ENCODE peak calls at places on chromosomes 4 and X, in seven cellular contexts. C, W, L, Z, E, O and M are unnamed samples.

GRCh38 chr4:14091966-14092365 is 464.4 kb upstream of the BOD1L1 start:
- DNase-seq in W (no peak), O (no peak), L (no peak), C (no peak), Z (no peak), E (no peak), M (peak)

GRCh38 chr4:185559913-185560281 is 24.6 kb upstream of the PDLIM3 start:
- DNase-seq in L (no peak), W (peak), C (no peak), E (peak), Z (peak), O (peak), M (peak)

GRCh38 chr4:143473334-143474126 is 40.0 kb upstream of the SMARCA5 start:
- DNase-seq in O (no peak), L (no peak), C (no peak), Z (no peak), E (no peak), W (no peak), M (no peak)

GRCh38 chr4:86014599-86014998 is 345.3 kb downstream of the MAPK10 start:
- DNase-seq in E (no peak), L (no peak), Z (no peak), O (no peak), C (peak), W (no peak), M (no peak)

GRCh38 chr4:183834252-183834651 is 70.9 kb upstream of the STOX2 start:
- DNase-seq in O (no peak), Z (no peak), L (no peak), E (no peak), C (no peak), W (no peak), M (no peak)

GRCh38 chr4:84159767-84160166 is 339.3 kb downstream of the NKX6-1 start:
- DNase-seq in L (no peak), W (no peak), Z (no peak), O (no peak), C (peak), E (no peak), M (no peak)

GRCh38 chrX:13123857-13124345 is 79.5 kb upstream of the FAM9C start:
- DNase-seq in W (no peak), Z (peak), O (peak), C (no peak), E (no peak), L (no peak), M (peak)

GRCh38 chrX:124239911-124240310 is 92.5 kb upstream of the TEX13D start:
- DNase-seq in E (no peak), W (no peak), C (no peak), Z (no peak), L (no peak), O (no peak), M (no peak)

GRCh38 chr4:149887091-149887490 is 71.4 kb upstream of the IQCM start:
- DNase-seq in W (no peak), E (no peak), L (no peak), C (no peak), O (no peak), Z (peak), M (no peak)

GRCh38 chr4:177128306-177128705 is 181.4 kb upstream of the NEIL3 start:
- DNase-seq in L (no peak), Z (peak), O (peak), C (no peak), W (no peak), E (no peak), M (peak)

GRCh38 chr4:153643406-153644016 is 40.6 kb upstream of the TLR2 start:
- DNase-seq in W (no peak), O (peak), C (peak), Z (peak), L (no peak), E (no peak), M (peak)

GRCh38 chr4:35229021-35229420 is 1015.3 kb downstream of the ARAP2 start:
- DNase-seq in Z (no peak), E (no peak), O (no peak), L (no peak), C (no peak), W (no peak), M (no peak)

GRCh38 chrX:2267890-2268289 is 232.9 kb downstream of the DHRSX start:
- DNase-seq in O (no peak), Z (no peak), W (no peak), E (no peak), C (no peak), L (no peak), M (no peak)

GRCh38 chr4:83917572-83917971 is 381.7 kb downstream of the GPAT3 start:
- DNase-seq in C (peak), W (no peak), L (no peak), E (no peak), O (no peak), Z (no peak), M (no peak)

GRCh38 chrX:15930585-15930984 is 76.0 kb upstream of the AP1S2 start:
- DNase-seq in Z (peak), C (peak), W (peak), E (no peak), L (no peak), O (peak), M (no peak)

GRCh38 chrX:125289209-125289608 is 30.5 kb upstream of the TEX13C start:
- DNase-seq in Z (no peak), E (no peak), L (no peak), O (no peak), W (no peak), C (no peak), M (no peak)

GRCh38 chr4:1376391-1376840 is 29.4 kb downstream of the UVSSA start:
- DNase-seq in L (peak), Z (no peak), C (no peak), W (no peak), E (no peak), O (no peak), M (no peak)

GRCh38 chr4:184826315-184827266 is 823 bp upstream of the ACSL1 start:
- DNase-seq in L (peak), O (peak), Z (no peak), C (peak), E (no peak), W (no peak), M (no peak)

GRCh38 chrX:80290834-80291233 is 129.4 kb upstream of the TENT5D start:
- DNase-seq in O (no peak), E (no peak), W (no peak), Z (no peak), L (no peak), C (no peak), M (no peak)
- TF ChIP-seq CTCF in O (no peak), E (no peak), W (no peak), Z (no peak), L (no peak), C (no peak), M (no peak)

GRCh38 chr4:107930821-107931774 is at the start of gene CYP2U1:
- DNase-seq in O (peak), L (peak), Z (peak), E (peak), W (no peak), C (no peak), M (peak)
- TF ChIP-seq CTCF in O (no peak), L (peak), Z (no peak), E (no peak), W (no peak), C (no peak), M (peak)

GRCh38 chr4:6710282-6710681 is 617 bp upstream of the MRFAP1L1 start:
- DNase-seq in C (no peak), L (no peak), E (no peak), W (no peak), Z (no peak), O (peak), M (no peak)

GRCh38 chr4:6706173-6706572 is 3.5 kb downstream of the MRFAP1L1 start:
- DNase-seq in O (no peak), W (no peak), L (no peak), C (no peak), E (no peak), Z (no peak), M (no peak)

GRCh38 chr4:6714954-6715353 is 1.0 kb upstream of the BLOC1S4 start:
- DNase-seq in O (no peak), E (no peak), W (no peak), C (no peak), Z (no peak), L (no peak), M (no peak)

GRCh38 chr4:6705638-6706037 is 4.0 kb downstream of the MRFAP1L1 start:
- DNase-seq in O (no peak), Z (no peak), W (no peak), C (no peak), L (no peak), E (no peak), M (no peak)

DNA sequence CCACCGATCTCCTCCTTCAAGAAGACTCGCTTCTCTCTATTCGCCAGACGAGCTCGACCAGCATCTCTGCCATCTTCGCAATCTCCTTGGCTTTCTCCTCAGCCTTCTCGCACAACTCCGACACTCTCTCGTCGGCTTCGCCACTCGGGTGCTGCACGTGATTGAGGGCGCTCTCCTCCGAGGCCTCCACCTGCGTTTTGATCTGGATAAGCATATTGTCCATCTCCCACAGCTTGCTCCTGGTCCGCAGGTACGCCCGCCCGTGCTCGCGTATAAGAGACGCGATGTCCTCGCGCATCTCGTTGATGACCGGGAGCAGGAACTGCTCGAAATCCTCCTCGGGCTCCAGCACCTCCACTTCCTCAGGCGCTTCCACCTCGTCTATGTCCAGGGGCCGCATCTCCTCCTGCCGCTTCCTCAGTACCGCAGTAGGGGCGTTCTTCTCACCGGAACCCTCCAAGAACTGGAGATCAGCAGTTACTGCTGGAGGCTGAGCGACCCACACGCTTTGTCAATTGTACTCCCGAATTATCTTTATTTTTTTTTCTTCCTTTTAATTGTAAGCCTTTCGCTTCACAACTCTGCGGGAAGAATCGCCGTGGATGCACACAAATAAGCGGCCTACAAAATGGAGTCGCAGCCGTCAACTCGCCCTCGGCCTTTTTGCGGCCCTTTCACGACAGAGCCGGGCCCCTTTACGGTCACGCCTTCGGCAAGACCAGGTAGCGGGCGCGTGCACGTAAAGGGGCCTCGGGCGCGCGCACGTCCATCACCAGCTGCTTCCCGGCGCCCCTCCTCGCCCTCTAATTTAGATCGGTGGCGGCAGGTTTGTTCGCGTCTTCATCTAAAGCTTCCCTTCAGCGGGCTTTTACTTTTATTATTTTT is at the start of gene MRFAP1L1:
- DNase-seq in W (peak), C (peak), E (peak), L (peak), O (peak), Z (peak), M (peak)
- TF ChIP-seq CTCF in W (no peak), C (no peak), E (no peak), L (no peak), O (no peak), Z (no peak), M (peak)

DNA sequence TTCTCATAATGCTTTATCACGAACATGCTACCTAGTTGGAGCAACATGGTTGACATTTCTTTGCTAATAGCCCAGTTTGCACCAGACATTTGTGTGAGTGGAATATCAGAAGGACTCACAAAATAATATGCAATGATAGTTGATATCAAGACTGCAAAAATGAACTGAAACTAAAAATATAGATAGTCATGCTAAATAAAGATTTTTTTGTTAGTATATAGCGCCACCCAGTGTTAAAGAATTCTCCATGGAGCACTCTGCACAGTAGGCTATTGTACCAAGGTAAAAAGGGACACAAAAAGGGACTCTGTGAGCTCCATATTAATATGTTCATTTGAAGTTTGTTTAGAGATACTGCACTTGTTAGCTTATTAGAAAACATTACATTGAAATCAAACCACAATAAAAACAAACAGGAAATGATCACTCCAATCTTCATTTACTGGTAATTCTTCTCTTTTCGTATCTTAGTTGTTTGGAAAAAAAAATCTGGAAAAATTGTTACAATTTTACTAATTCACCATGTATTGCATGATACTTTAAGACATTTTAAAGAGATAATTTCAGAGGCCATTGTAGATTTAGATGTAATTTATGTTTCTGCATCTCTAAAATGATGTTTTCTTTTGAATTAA is 1509.6 kb downstream of the ADGRL3 start:
- DNase-seq in Z (peak), W (no peak), E (no peak), L (no peak), O (no peak), C (peak), M (no peak)
- TF ChIP-seq CTCF in Z (peak), W (no peak), E (no peak), L (peak), O (no peak), C (peak), M (peak)

GRCh38 chrX:118644378-118644777 is 83.0 kb upstream of the IL13RA1 start:
- DNase-seq in Z (peak), L (no peak), E (no peak), W (peak), O (peak), C (peak), M (peak)
- TF ChIP-seq CTCF in Z (peak), L (peak), E (no peak), W (peak), O (peak), C (peak), M (peak)

GRCh38 chrX:117987376-117987775 is 129.2 kb downstream of the KLHL13 start:
- DNase-seq in W (no peak), O (no peak), E (no peak), L (no peak), Z (peak), C (no peak), M (no peak)

GRCh38 chrX:117982702-117983392 is 133.8 kb downstream of the KLHL13 start:
- DNase-seq in E (no peak), C (no peak), Z (no peak), W (no peak), O (no peak), L (no peak), M (no peak)

GRCh38 chrX:117989512-117989911 is 127.1 kb downstream of the KLHL13 start:
- DNase-seq in W (no peak), E (no peak), C (no peak), O (no peak), L (no peak), Z (peak), M (no peak)

GRCh38 chrX:117990438-117990837 is 126.2 kb downstream of the KLHL13 start:
- DNase-seq in C (no peak), L (no peak), Z (peak), O (no peak), E (no peak), W (no peak), M (no peak)

GRCh38 chrX:117985241-117985640 is 131.4 kb downstream of the KLHL13 start:
- DNase-seq in C (peak), L (no peak), E (no peak), Z (no peak), W (no peak), O (no peak), M (no peak)
- TF ChIP-seq CTCF in C (peak), L (no peak), E (no peak), Z (no peak), W (no peak), O (no peak), M (no peak)

GRCh38 chrX:109826954-109827708 is 94.1 kb upstream of the ACSL4 start:
- DNase-seq in L (no peak), W (peak), C (no peak), Z (peak), E (no peak), O (no peak), M (peak)
- TF ChIP-seq CTCF in L (no peak), W (peak), C (no peak), Z (no peak), E (no peak), O (no peak), M (peak)

DNA sequence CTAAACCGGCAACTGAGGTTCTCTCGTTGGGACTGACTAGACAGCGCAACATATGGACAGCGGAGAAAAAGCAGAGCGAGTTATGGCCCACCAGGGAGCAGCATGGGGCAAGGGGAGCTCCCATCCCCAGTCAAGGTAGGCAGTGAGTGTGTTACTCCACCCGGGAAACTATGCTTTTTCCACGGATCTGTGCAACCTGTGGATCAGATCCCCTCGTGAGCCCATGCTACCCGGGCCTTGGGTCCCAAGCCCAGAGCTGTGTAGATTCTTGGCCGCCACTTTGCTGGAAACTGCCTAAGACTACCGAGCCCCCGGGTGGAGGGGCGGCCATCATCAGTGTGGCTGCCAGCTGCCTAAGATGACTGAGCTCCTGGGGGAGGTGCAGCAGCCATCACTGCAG is 140.9 kb downstream of the PAPSS1 start:
- DNase-seq in E (no peak), C (no peak), Z (no peak), W (no peak), L (no peak), O (no peak), M (no peak)
- TF ChIP-seq CTCF in E (no peak), C (no peak), Z (no peak), W (no peak), L (no peak), O (no peak), M (no peak)

GRCh38 chrX:40411350-40412111 is 169.2 kb upstream of the ATP6AP2 start:
- DNase-seq in W (no peak), Z (no peak), E (no peak), O (no peak), C (peak), L (no peak), M (no peak)
- TF ChIP-seq CTCF in W (no peak), Z (no peak), E (no peak), O (no peak), C (peak), L (no peak), M (no peak)